ENCODE peak calls at places on chromosomes 3 and 15, in seven cellular contexts. L is pancreas, H is uterus, P is MCF 10A, C is fibroblast of mammary gland, G is sigmoid colon, W is astrocyte of the spinal cord. E is an unnamed sample.

GRCh38 chr15:43893956-43894355 is 67.2 kb downstream of the WDR76 start:
- DNase-seq in G (no peak), H (no peak), L (peak), W (no peak), C (no peak), P (no peak), E (peak)

GRCh38 chr3:30091611-30092135 is 514.7 kb upstream of the TGFBR2 start:
- DNase-seq in C (no peak), W (no peak), P (no peak), H (no peak), G (no peak), L (no peak), E (no peak)

GRCh38 chr3:134376385-134376765 is 2.1 kb upstream of the AMOTL2 start:
- DNase-seq in G (peak), L (no peak), P (no peak), H (no peak), W (no peak), C (no peak), E (no peak)

GRCh38 chr3:52281980-52282801 is 3.7 kb upstream of the WDR82 start:
- DNase-seq in G (no peak), C (peak), W (no peak), P (no peak), H (no peak), L (no peak), E (no peak)

GRCh38 chr3:72319202-72320095 is 528.8 kb downstream of the SHQ1 start:
- DNase-seq in G (no peak), H (no peak), L (no peak), C (peak), P (no peak), W (no peak), E (no peak)

GRCh38 chr15:74626752-74627692 is 11.4 kb downstream of the CLK3 start:
- DNase-seq in L (no peak), G (no peak), H (no peak), W (no peak), C (no peak), P (no peak), E (no peak)

GRCh38 chr3:172622916-172623700 is 87.8 kb downstream of the NCEH1 start:
- DNase-seq in P (peak), H (no peak), G (no peak), C (peak), W (peak), L (no peak), E (no peak)

GRCh38 chr3:126256256-126256655 is 75.9 kb upstream of the ALDH1L1 start:
- DNase-seq in W (no peak), L (no peak), C (peak), P (no peak), G (no peak), H (no peak), E (no peak)

GRCh38 chr3:18987862-18988447 is 160.4 kb upstream of the KCNH8 start:
- DNase-seq in H (no peak), W (no peak), G (no peak), C (no peak), L (no peak), P (peak), E (no peak)

GRCh38 chr3:32584660-32585059 is 14.0 kb upstream of the DYNC1LI1 start:
- DNase-seq in P (no peak), C (no peak), W (no peak), L (no peak), G (no peak), H (no peak), E (no peak)

GRCh38 chr3:12985148-12985547 is 88.1 kb downstream of the IQSEC1 start:
- DNase-seq in H (no peak), L (no peak), P (no peak), C (no peak), G (no peak), W (no peak), E (peak)

GRCh38 chr3:33538678-33539339 is 98.6 kb upstream of the UBP1 start:
- DNase-seq in P (no peak), C (no peak), G (no peak), W (no peak), L (no peak), H (no peak), E (no peak)

GRCh38 chr15:71752604-71753289 is 57.6 kb upstream of the NR2E3 start:
- DNase-seq in L (peak), C (peak), H (no peak), P (peak), G (no peak), W (peak), E (no peak)

GRCh38 chr3:50170689-50171088 is 15.6 kb downstream of the SEMA3F start:
- DNase-seq in P (no peak), C (peak), H (no peak), L (no peak), G (no peak), W (peak), E (peak)

GRCh38 chr3:38031022-38031994 is 1.9 kb upstream of the PLCD1 start:
- DNase-seq in H (peak), P (peak), C (peak), G (peak), L (peak), W (peak), E (no peak)

GRCh38 chr3:55091381-55092225 is 163.7 kb upstream of the LRTM1 start:
- DNase-seq in L (no peak), W (peak), G (no peak), H (no peak), C (peak), P (peak), E (no peak)

GRCh38 chr15:66842710-66843441 is 140.8 kb downstream of the SMAD6 start:
- DNase-seq in P (peak), G (peak), H (peak), L (peak), C (peak), W (peak), E (peak)

GRCh38 chr3:123459867-123460266 is 11.0 kb upstream of the ADCY5 start:
- DNase-seq in W (no peak), G (no peak), P (no peak), L (no peak), C (no peak), H (no peak), E (no peak)

GRCh38 chr3:10189557-10190374 is 25.0 kb downstream of the IRAK2 start:
- DNase-seq in G (peak), L (peak), C (peak), P (peak), W (peak), H (peak), E (peak)

GRCh38 chr3:87351913-87352312 is 75.5 kb upstream of the POU1F1 start:
- DNase-seq in C (no peak), H (no peak), W (no peak), G (no peak), P (no peak), L (no peak), E (no peak)

GRCh38 chr15:70262591-70263274 is 165.0 kb upstream of the TLE3 start:
- DNase-seq in L (no peak), H (no peak), C (no peak), W (no peak), P (no peak), G (no peak), E (no peak)

GRCh38 chr3:5756443-5756842 is 568.9 kb downstream of the EDEM1 start:
- DNase-seq in H (no peak), P (no peak), G (no peak), W (no peak), L (no peak), C (no peak), E (no peak)

GRCh38 chr15:49415638-49416037 is 7.4 kb upstream of the FGF7 start:
- DNase-seq in L (no peak), G (no peak), H (no peak), P (peak), C (peak), W (peak), E (no peak)

GRCh38 chr15:75729304-75730069 is 16.8 kb upstream of the CSPG4 start:
- DNase-seq in C (no peak), L (no peak), P (no peak), G (peak), W (no peak), H (no peak), E (no peak)

GRCh38 chr3:192422998-192423349 is 304.4 kb downstream of the FGF12 start:
- DNase-seq in P (peak), G (no peak), H (no peak), C (no peak), L (no peak), W (peak), E (no peak)

GRCh38 chr3:128591728-128592426 is 58.7 kb downstream of the RPN1 start:
- DNase-seq in C (no peak), H (no peak), G (no peak), L (no peak), W (no peak), P (no peak), E (no peak)

GRCh38 chr15:29225534-29226224 is 43.9 kb downstream of the NSMCE3 start:
- DNase-seq in P (no peak), L (no peak), G (no peak), C (no peak), W (no peak), H (no peak), E (no peak)

GRCh38 chr15:79310985-79311900 is at the start of gene TMED3:
- DNase-seq in G (peak), W (peak), P (peak), C (peak), H (peak), L (peak), E (peak)
- TF ChIP-seq CTCF in G (no peak), W (peak), P (no peak), C (no peak), H (no peak), L (no peak), E (peak)

GRCh38 chr3:14261229-14261628 is 82.6 kb downstream of the LSM3 start:
- DNase-seq in P (peak), C (peak), G (peak), L (peak), W (peak), H (peak), E (peak)
- TF ChIP-seq CTCF in P (peak), C (peak), G (peak), L (peak), W (peak), H (peak), E (peak)

GRCh38 chr3:16130066-16130465 is 44.4 kb upstream of the GALNT15 start:
- DNase-seq in C (peak), W (peak), G (no peak), H (no peak), L (no peak), P (no peak), E (no peak)
- TF ChIP-seq CTCF in C (no peak), W (no peak), G (no peak), H (no peak), L (no peak), P (no peak), E (no peak)

DNA sequence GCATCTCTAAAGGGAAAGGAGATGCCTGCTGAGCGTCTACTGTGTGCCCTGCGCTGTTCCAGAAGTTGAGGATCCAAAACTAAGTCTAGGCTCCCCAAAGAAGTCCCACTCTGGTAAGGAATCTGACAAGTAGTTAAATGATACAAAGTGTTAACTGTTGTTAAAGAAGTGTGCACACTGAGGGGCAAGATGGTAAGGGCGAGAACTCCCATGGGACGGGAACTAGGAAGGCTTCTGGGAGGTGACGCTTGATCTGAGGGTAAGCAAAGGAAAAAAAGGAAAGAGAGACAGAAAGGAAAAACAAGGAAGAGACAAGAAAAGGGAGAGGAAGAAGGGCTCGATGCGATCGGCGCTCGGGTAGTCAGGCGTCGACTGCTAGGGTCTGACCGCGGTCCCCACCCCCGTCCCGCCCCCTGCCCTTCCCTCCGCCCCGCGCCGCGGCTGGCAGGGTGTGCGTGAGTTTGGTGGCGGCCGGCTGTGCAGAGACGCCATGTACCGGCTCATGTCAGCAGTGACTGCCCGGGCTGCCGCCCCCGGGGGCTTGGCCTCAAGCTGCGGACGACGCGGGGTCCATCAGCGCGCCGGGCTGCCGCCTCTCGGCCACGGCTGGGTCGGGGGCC is at the start of gene LACTB:
- DNase-seq in L (peak), G (peak), H (peak), P (peak), C (peak), W (peak), E (peak)
- TF ChIP-seq CTCF in L (no peak), G (no peak), H (no peak), P (no peak), C (no peak), W (no peak), E (no peak)

GRCh38 chr3:191047930-191048329 is 151.1 kb upstream of the OSTN start:
- DNase-seq in P (no peak), C (peak), H (no peak), L (no peak), G (no peak), W (peak), E (no peak)

GRCh38 chr3:191051037-191051436 is 148.0 kb upstream of the OSTN start:
- DNase-seq in G (no peak), P (peak), W (peak), L (no peak), H (no peak), C (peak), E (no peak)
- TF ChIP-seq CTCF in G (no peak), P (peak), W (peak), L (peak), H (peak), C (peak), E (no peak)

DNA sequence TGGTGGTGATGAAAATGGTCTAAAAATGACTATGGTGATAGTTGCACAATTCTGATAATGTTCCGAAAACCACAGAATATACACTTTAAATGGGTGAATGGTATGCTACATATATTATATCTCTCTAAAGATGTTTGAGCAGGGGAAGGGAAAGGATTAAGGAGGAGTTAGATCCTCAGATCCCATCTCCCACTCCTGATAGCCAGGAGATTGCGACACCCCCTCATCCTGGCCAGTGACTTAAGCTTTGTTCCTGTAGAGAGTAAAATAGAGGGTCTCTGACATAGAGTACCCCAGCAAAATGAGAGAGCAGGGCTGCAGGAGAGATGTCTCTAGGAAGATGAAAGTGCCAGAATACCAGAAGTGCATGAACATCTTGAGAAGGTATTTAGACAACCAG is 984.8 kb downstream of the FHIT start:
- DNase-seq in C (no peak), H (no peak), W (no peak), L (no peak), G (no peak), P (no peak), E (no peak)
- TF ChIP-seq CTCF in C (no peak), H (no peak), W (no peak), L (no peak), G (no peak), P (no peak), E (no peak)

GRCh38 chr3:58288011-58288728 is 17.9 kb upstream of the RPP14 start:
- DNase-seq in G (no peak), C (no peak), P (no peak), W (no peak), L (no peak), H (no peak), E (no peak)
- TF ChIP-seq CTCF in G (no peak), C (no peak), P (no peak), W (no peak), L (no peak), H (no peak), E (no peak)